ENCODE peak calls at places on chromosomes 16 and 17, in four cellular contexts. R is GM12878, I is K562, W is HepG2. T is an unnamed sample.

GRCh38 chr17:17910060-17910459 is 62.1 kb downstream of the TOM1L2 start:
- DNase-seq in R (no peak), I (no peak), W (no peak), T (no peak)

GRCh38 chr17:59786536-59787319 is 79.3 kb downstream of the VMP1 start:
- DNase-seq in R (peak), I (peak), W (peak), T (peak)

GRCh38 chr16:87041732-87042131 is 275.5 kb downstream of the C16orf95 start:
- DNase-seq in R (no peak), I (no peak), W (no peak), T (no peak)

GRCh38 chr16:48124266-48124665 is 31.5 kb downstream of the ABCC12 start:
- DNase-seq in R (no peak), I (no peak), W (no peak), T (no peak)

GRCh38 chr17:73643012-73643845 is 1.0 kb downstream of the SDK2 start:
- DNase-seq in R (no peak), I (no peak), W (no peak), T (no peak)

GRCh38 chr16:67269766-67270165 is 9.6 kb upstream of the PLEKHG4 start:
- DNase-seq in R (no peak), I (no peak), W (no peak), T (peak)

GRCh38 chr16:75111514-75112280 is 4.9 kb downstream of the LDHD start:
- DNase-seq in R (no peak), I (no peak), W (no peak), T (peak)

GRCh38 chr16:13529193-13529982 is 390.6 kb upstream of the ERCC4 start:
- DNase-seq in R (no peak), I (no peak), W (no peak), T (no peak)

GRCh38 chr17:54902611-54903010 is 2.0 kb downstream of the TOM1L1 start:
- DNase-seq in R (no peak), I (no peak), W (no peak), T (no peak)

GRCh38 chr16:15043344-15043743 is 12.5 kb downstream of the NTAN1 start:
- DNase-seq in R (no peak), I (no peak), W (no peak), T (no peak)

GRCh38 chr17:41799366-41799765 is 12.4 kb downstream of the P3H4 start:
- DNase-seq in R (no peak), I (no peak), W (no peak), T (no peak)

GRCh38 chr16:79573881-79574280 is 26.7 kb downstream of the MAF start:
- DNase-seq in R (no peak), I (no peak), W (no peak), T (no peak)

GRCh38 chr17:62673614-62674362 is 46.3 kb downstream of the MRC2 start:
- DNase-seq in R (no peak), I (no peak), W (no peak), T (no peak)

GRCh38 chr16:72721981-72722380 is 325.9 kb downstream of the ZFHX3 start:
- DNase-seq in R (no peak), I (no peak), W (no peak), T (no peak)

GRCh38 chr16:17885659-17886200 is 415.0 kb upstream of the XYLT1 start:
- DNase-seq in R (no peak), I (no peak), W (no peak), T (no peak)

GRCh38 chr16:57618306-57619132 is 9.9 kb upstream of the ADGRG1 start:
- DNase-seq in R (no peak), I (no peak), W (no peak), T (no peak)

GRCh38 chr17:38584350-38584925 is 21.3 kb downstream of the SRCIN1 start:
- DNase-seq in R (no peak), I (peak), W (peak), T (peak)

GRCh38 chr16:20763461-20764232 is at the start of gene ACSM3:
- DNase-seq in R (peak), I (peak), W (peak), T (peak)

GRCh38 chr16:86665319-86665675 is 86.9 kb downstream of the FOXL1 start:
- DNase-seq in R (peak), I (no peak), W (peak), T (no peak)

GRCh38 chr17:48261297-48261880 is 153.8 kb downstream of the SNX11 start:
- DNase-seq in R (no peak), I (peak), W (peak), T (no peak)

GRCh38 chr17:8487130-8487645 is 51.5 kb downstream of the NDEL1 start:
- DNase-seq in R (no peak), I (no peak), W (no peak), T (no peak)

GRCh38 chr16:15521758-15522509 is 87.5 kb downstream of the BMERB1 start:
- DNase-seq in R (no peak), I (peak), W (no peak), T (peak)

GRCh38 chr17:4436381-4436780 is 2.6 kb downstream of the SPNS3 start:
- DNase-seq in R (no peak), I (no peak), W (no peak), T (no peak)

GRCh38 chr17:10748475-10749110 is 18.8 kb upstream of the TMEM220 start:
- DNase-seq in R (no peak), I (no peak), W (no peak), T (no peak)

GRCh38 chr16:11211977-11212818 is 43.8 kb downstream of the SOCS1 start:
- DNase-seq in R (no peak), I (peak), W (no peak), T (no peak)

GRCh38 chr16:49602201-49603041 is 228.8 kb downstream of the C16orf78 start:
- DNase-seq in R (no peak), I (no peak), W (no peak), T (no peak)

GRCh38 chr17:55433629-55434422 is 12.2 kb upstream of the MMD start:
- DNase-seq in R (no peak), I (no peak), W (peak), T (peak)

GRCh38 chr16:25258856-25259179 is 1.2 kb upstream of the ZKSCAN2 start:
- DNase-seq in R (no peak), I (no peak), W (no peak), T (no peak)

GRCh38 chr16:25257504-25257955 is at the start of gene ZKSCAN2:
- DNase-seq in R (peak), I (peak), W (peak), T (peak)

GRCh38 chr16:25260416-25260815 is 2.8 kb upstream of the ZKSCAN2 start:
- DNase-seq in R (no peak), I (no peak), W (no peak), T (no peak)

GRCh38 chr16:25257956-25258855 is 561 bp upstream of the ZKSCAN2 start:
- DNase-seq in R (peak), I (peak), W (peak), T (peak)

GRCh38 chr16:25256821-25257503 is 683 bp downstream of the ZKSCAN2 start:
- DNase-seq in R (no peak), I (peak), W (peak), T (no peak)
- H2AFZ ChIP-seq in R (peak), I (peak), W (no peak), T (peak)

GRCh38 chr16:89573826-89574680 is 1.5 kb upstream of the CPNE7 start:
- DNase-seq in R (no peak), I (no peak), W (no peak), T (no peak)

GRCh38 chr16:89572478-89573205 is 2.9 kb upstream of the CPNE7 start:
- DNase-seq in R (no peak), I (no peak), W (peak), T (no peak)

GRCh38 chr16:89575247-89576172 is at the start of gene CPNE7:
- DNase-seq in R (no peak), I (peak), W (no peak), T (no peak)

GRCh38 chr16:89576173-89577054 is 856 bp downstream of the CPNE7 start:
- DNase-seq in R (no peak), I (peak), W (no peak), T (no peak)

GRCh38 chr16:89574681-89575246 is 794 bp upstream of the CPNE7 start:
- DNase-seq in R (no peak), I (peak), W (no peak), T (peak)
- TF ChIP-seq MYC in R (no peak), I (peak), W (no peak), T (no peak)

GRCh38 chr17:2057714-2058520 is 3.0 kb downstream of the HIC1 start:
- DNase-seq in R (no peak), I (no peak), W (no peak), T (no peak)

GRCh38 chr17:2055494-2056220 is 754 bp downstream of the HIC1 start:
- DNase-seq in R (no peak), I (no peak), W (no peak), T (no peak)

GRCh38 chr17:2057130-2057713 is 2.3 kb downstream of the HIC1 start:
- DNase-seq in R (no peak), I (no peak), W (no peak), T (no peak)

GRCh38 chr17:2054740-2055493 is at the start of gene HIC1:
- DNase-seq in R (no peak), I (peak), W (peak), T (peak)

GRCh38 chr17:2056221-2057129 is 1.6 kb downstream of the HIC1 start:
- DNase-seq in R (no peak), I (no peak), W (no peak), T (peak)
- TF ChIP-seq POLR2AphosphoS5 in R (peak), I (no peak), W (no peak), T (no peak)

GRCh38 chr17:49557204-49558024 is 18.3 kb upstream of the NXPH3 start:
- DNase-seq in R (no peak), I (peak), W (peak), T (peak)
- H2AFZ ChIP-seq in R (no peak), I (no peak), W (no peak), T (no peak)

T was measured in endothelial cell of umbilical vein.